ENCODE peak calls at places on chromosomes 5 and 9, in ten cellular contexts. N, V, X, H, I, F, C, O, Q and B are unnamed samples.

GRCh38 chr5:15615859-15616258 is 115.9 kb downstream of the FBXL7 start:
- DNase-seq in N (no peak), C (no peak), X (no peak), V (no peak), I (no peak), O (no peak), F (no peak), H (peak; percentile 51), Q (no peak), B (no peak)

GRCh38 chr9:115766495-115766894 is 387.1 kb upstream of the PAPPA start:
- DNase-seq in V (no peak), H (no peak), C (no peak), X (no peak), N (no peak), F (no peak), Q (no peak), O (no peak), I (no peak), B (no peak)

GRCh38 chr5:37771203-37771611 is 68.6 kb downstream of the GDNF start:
- DNase-seq in H (no peak), V (no peak), Q (peak; percentile 88), O (no peak), C (no peak), X (no peak), I (no peak), F (no peak), N (no peak), B (no peak)

GRCh38 chr5:105475401-105475800 is 1912.8 kb upstream of the NUDT12 start:
- DNase-seq in C (no peak), X (no peak), H (no peak), F (no peak), V (no peak), I (no peak), O (no peak), N (no peak), Q (no peak), B (no peak)

GRCh38 chr9:35729101-35729500 is 2.9 kb downstream of the TLN1 start:
- DNase-seq in I (no peak), O (no peak), F (no peak), X (no peak), Q (no peak), V (no peak), H (no peak), C (no peak), N (peak; percentile 16), B (no peak)

GRCh38 chr5:27015758-27016157 is 22.6 kb downstream of the CDH9 start:
- DNase-seq in X (no peak), H (no peak), C (no peak), N (no peak), O (no peak), F (no peak), V (no peak), I (no peak), Q (no peak), B (no peak)

GRCh38 chr5:154895606-154896561 is 37.5 kb downstream of the CNOT8 start:
- DNase-seq in O (no peak), H (no peak), F (no peak), I (no peak), C (no peak), V (no peak), N (no peak), X (no peak), Q (no peak), B (no peak)

GRCh38 chr9:38068866-38069628 is at the start of gene SHB:
- DNase-seq in X (no peak), Q (peak; percentile 90), I (peak; percentile 88), C (peak; percentile 93), F (peak; percentile 87), H (peak; percentile 27), N (peak; percentile 83), V (peak; percentile 84), O (peak; percentile 80), B (peak; percentile 65)

GRCh38 chr5:32013658-32014057 is 160.5 kb downstream of the GOLPH3 start:
- DNase-seq in H (no peak), N (no peak), O (no peak), C (no peak), V (no peak), Q (no peak), F (no peak), X (no peak), I (no peak), B (no peak)

GRCh38 chr9:31573561-31573960 is 810.9 kb upstream of the ACO1 start:
- DNase-seq in X (no peak), I (no peak), C (no peak), O (no peak), F (no peak), Q (no peak), H (no peak), V (no peak), N (no peak), B (no peak)

GRCh38 chr5:176877793-176878331 is 21.3 kb downstream of the HK3 start:
- DNase-seq in F (no peak), H (no peak), Q (no peak), C (no peak), V (no peak), X (no peak), O (no peak), N (no peak), I (no peak), B (no peak)

GRCh38 chr5:20972419-20972925 is 984.5 kb upstream of the CDH18 start:
- DNase-seq in V (no peak), Q (no peak), N (peak; percentile 1), C (no peak), F (no peak), I (peak; percentile 29), X (no peak), O (peak; percentile 7), H (no peak), B (no peak)

GRCh38 chr5:163163858-163164257 is 273.5 kb upstream of the CCNG1 start:
- DNase-seq in V (no peak), I (no peak), C (no peak), X (no peak), N (no peak), H (no peak), O (no peak), F (no peak), Q (no peak), B (no peak)

GRCh38 chr5:109038209-109038840 is 290.6 kb downstream of the FER start:
- DNase-seq in C (no peak), Q (no peak), X (no peak), N (no peak), I (no peak), H (peak; percentile 6), O (no peak), V (no peak), F (no peak), B (no peak)

GRCh38 chr5:124741711-124742496 is 4.5 kb downstream of the ZNF608 start:
- DNase-seq in Q (no peak), V (no peak), N (no peak), C (no peak), O (no peak), X (no peak), F (no peak), I (no peak), H (peak; percentile 85), B (no peak)

GRCh38 chr5:133202066-133202665 is 150.4 kb downstream of the HSPA4 start:
- DNase-seq in H (no peak), X (no peak), C (no peak), I (no peak), O (no peak), F (no peak), V (no peak), N (no peak), Q (no peak), B (no peak)

GRCh38 chr5:157148734-157149615 is 6.3 kb upstream of the MED7 start:
- DNase-seq in V (peak; percentile 78), O (peak; percentile 78), X (peak; percentile 49), F (peak; percentile 85), N (peak; percentile 83), H (peak; percentile 67), I (no peak), Q (peak; percentile 62), C (no peak), B (peak; percentile 36)

GRCh38 chr5:124315746-124316415 is 430.6 kb downstream of the ZNF608 start:
- DNase-seq in X (no peak), N (no peak), C (no peak), F (no peak), V (no peak), O (no peak), H (no peak), Q (no peak), I (no peak), B (no peak)

GRCh38 chr9:104725014-104725413 is 22.5 kb upstream of the NIPSNAP3A start:
- DNase-seq in C (no peak), Q (no peak), I (no peak), O (no peak), H (no peak), F (no peak), N (no peak), X (no peak), V (no peak), B (no peak)

GRCh38 chr9:136546697-136547481 is 1.0 kb upstream of the NOTCH1 start:
- DNase-seq in X (no peak), F (peak; percentile 89), I (peak; percentile 77), Q (peak; percentile 95), V (peak; percentile 63), O (no peak), C (peak; percentile 93), H (no peak), N (peak; percentile 69), B (no peak)
- TF ChIP-seq CTCF in X (no peak), F (no peak), I (no peak), Q (no peak), V (no peak), O (no peak), C (no peak), H (peak; percentile 43), N (no peak), B (peak; percentile 19)

GRCh38 chr5:94992325-94992724 is 292.6 kb downstream of the MCTP1 start:
- DNase-seq in C (no peak), F (no peak), N (peak; percentile 9), V (no peak), X (no peak), O (no peak), Q (no peak), I (no peak), H (no peak), B (no peak)
- TF ChIP-seq CTCF in C (no peak), F (no peak), N (no peak), V (no peak), X (no peak), O (no peak), Q (no peak), I (no peak), H (no peak), B (no peak)

DNA sequence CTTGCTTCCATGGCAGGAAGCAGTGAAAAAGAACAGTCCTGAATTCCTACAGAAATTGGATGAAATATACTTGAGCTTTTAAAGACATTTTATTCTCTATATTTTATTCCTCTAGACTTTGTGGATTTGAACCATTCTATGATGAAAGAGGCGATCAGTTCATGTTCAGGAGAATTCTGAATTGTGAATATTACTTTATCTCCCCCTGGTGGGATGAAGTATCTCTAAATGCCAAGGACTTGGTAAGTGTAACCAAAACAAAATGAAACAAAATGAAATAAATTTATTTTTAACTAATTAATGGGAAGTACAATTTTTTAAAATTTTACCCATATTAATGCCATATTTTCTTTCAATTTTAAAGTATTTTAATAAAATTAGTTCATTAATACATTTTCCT is 34.1 kb downstream of the STARD4 start:
- DNase-seq in I (no peak), X (no peak), N (no peak), C (no peak), F (no peak), H (no peak), Q (no peak), V (no peak), O (no peak), B (no peak)
- TF ChIP-seq CTCF in I (peak; percentile 13), X (no peak), N (peak; percentile 1), C (no peak), F (no peak), H (peak; percentile 69), Q (no peak), V (no peak), O (no peak), B (no peak)

GRCh38 chr9:82606761-82607382 is 456.1 kb downstream of the RASEF start:
- DNase-seq in N (peak; percentile 54), H (peak; percentile 74), I (no peak), O (peak; percentile 62), Q (peak; percentile 64), X (no peak), F (no peak), C (no peak), V (no peak), B (peak; percentile 31)
- TF ChIP-seq CTCF in N (peak; percentile 41), H (peak; percentile 77), I (peak; percentile 62), O (peak; percentile 45), Q (peak; percentile 74), X (peak; percentile 55), F (peak; percentile 65), C (peak; percentile 43), V (no peak), B (peak; percentile 72)